ENCODE peak calls at places on chromosome X, in five cellular contexts. G is SK-N-SH, T is HCT116, R is H1, K is K562. D is an unnamed sample.

GRCh38 chrX:128805236-128805635 is 718.1 kb downstream of the SMARCA1 start:
- DNase-seq in G (no peak), T (no peak), R (no peak), K (no peak), D (no peak)

GRCh38 chrX:39762266-39762841 is 335.4 kb downstream of the BCOR start:
- DNase-seq in G (no peak), T (no peak), R (no peak), K (no peak), D (no peak)

GRCh38 chrX:2447484-2447883 is 53.3 kb downstream of the DHRSX start:
- DNase-seq in G (no peak), T (no peak), R (no peak), K (no peak), D (no peak)

GRCh38 chrX:150200820-150201287 is 162.3 kb upstream of the MAMLD1 start:
- DNase-seq in G (peak), T (peak), R (no peak), K (peak), D (no peak)

GRCh38 chrX:153828308-153828707 is 2.0 kb downstream of the PDZD4 start:
- DNase-seq in G (no peak), T (no peak), R (no peak), K (no peak), D (no peak)

GRCh38 chrX:108312938-108313337 is 125.3 kb downstream of the COL4A6 start:
- DNase-seq in G (no peak), T (peak), R (no peak), K (no peak), D (peak)

GRCh38 chrX:25524150-25524549 is 508.4 kb upstream of the ARX start:
- DNase-seq in G (no peak), T (no peak), R (no peak), K (no peak), D (peak)

GRCh38 chrX:19750028-19750786 is 137.2 kb downstream of the SH3KBP1 start:
- DNase-seq in G (no peak), T (no peak), R (no peak), K (no peak), D (no peak)

GRCh38 chrX:38627683-38628082 is 66.3 kb downstream of the TSPAN7 start:
- DNase-seq in G (peak), T (peak), R (peak), K (peak), D (peak)

GRCh38 chrX:115330498-115331138 is 41.1 kb downstream of the LUZP4 start:
- DNase-seq in G (peak), T (peak), R (no peak), K (peak), D (peak)

GRCh38 chrX:49921109-49921508 is 1.3 kb upstream of the CLCN5 start:
- DNase-seq in G (no peak), T (no peak), R (no peak), K (peak), D (no peak)

GRCh38 chrX:138150709-138151108 is 560.8 kb downstream of the FGF13 start:
- DNase-seq in G (no peak), T (no peak), R (no peak), K (peak), D (no peak)

GRCh38 chrX:45794323-45794994 is 593.8 kb upstream of the DIPK2B start:
- DNase-seq in G (no peak), T (no peak), R (no peak), K (no peak), D (no peak)
- TF ChIP-seq JUND in G (no peak), T (no peak), R (no peak), K (no peak), D (no peak)

DNA sequence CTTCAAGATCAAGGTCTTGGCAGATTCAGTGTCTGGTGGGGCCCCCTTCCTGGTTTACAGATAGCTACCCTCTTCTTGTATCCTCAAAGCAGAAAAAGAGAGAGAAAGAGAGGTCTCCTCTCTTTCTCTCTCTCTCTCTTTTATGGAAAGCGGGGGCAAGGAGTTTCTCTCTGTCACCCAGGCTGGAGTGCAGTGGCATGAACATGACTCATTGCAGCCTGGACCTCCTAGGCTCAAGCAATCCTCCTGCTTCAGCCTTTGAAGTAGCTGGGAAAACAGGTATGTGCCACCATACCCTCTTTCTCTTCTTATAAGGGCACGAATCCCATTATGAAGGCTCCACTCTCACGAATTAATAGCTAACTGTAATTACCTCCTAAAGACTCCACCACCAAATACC is 20.2 kb downstream of the RAB9B start:
- DNase-seq in G (no peak), T (no peak), R (no peak), K (no peak), D (no peak)
- TF ChIP-seq JUND in G (no peak), T (no peak), R (no peak), K (no peak), D (no peak)

DNA sequence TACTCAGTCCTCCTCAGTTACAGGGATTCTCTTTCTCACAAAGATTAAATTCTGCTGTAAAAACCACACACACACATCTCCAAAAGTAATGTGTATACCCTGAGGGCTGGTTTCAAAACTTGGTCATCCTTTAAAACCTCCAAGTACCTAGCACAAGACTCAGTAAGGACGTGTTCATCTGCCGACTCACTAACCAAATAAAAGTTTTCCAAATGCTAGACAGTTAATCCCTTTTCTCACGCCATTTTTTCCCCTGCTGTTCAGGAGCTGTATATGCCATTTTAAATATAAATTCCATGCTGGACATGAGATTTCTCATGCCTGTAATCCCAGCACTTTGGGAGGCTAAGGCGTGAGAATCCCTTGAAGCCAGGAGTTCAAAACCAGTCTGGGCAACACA is 3.9 kb upstream of the SAT1 start:
- DNase-seq in G (no peak), T (no peak), R (no peak), K (no peak), D (peak)
- TF ChIP-seq JUND in G (no peak), T (no peak), R (no peak), K (no peak), D (no peak)

GRCh38 chrX:9529223-9529622 is 64.4 kb downstream of the TBL1X start:
- DNase-seq in G (no peak), T (no peak), R (no peak), K (no peak), D (no peak)
- TF ChIP-seq JUND in G (no peak), T (no peak), R (no peak), K (no peak), D (no peak)

D was measured in T47D.